ENCODE peak calls at places on chromosomes 11 and 22, in seven cellular contexts. H is SK-N-SH, T is H1, Z is HCT116, E is HepG2, U is K562, B is GM12878. R is an unnamed sample.
A peak's percentile ranks its signal among the peaks of the same experiment; 100 is the strongest.

GRCh38 chr11:44911031-44911814 is 39.5 kb downstream of the TP53I11 start:
- DNase-seq in B (no peak), T (peak; percentile 95), E (peak; percentile 61), H (peak; percentile 83), Z (peak; percentile 59), U (peak; percentile 86), R (peak; percentile 95)

GRCh38 chr22:23068096-23068831 is 2.1 kb upstream of the GNAZ start:
- DNase-seq in Z (no peak), U (no peak), E (no peak), B (no peak), T (no peak), H (no peak), R (no peak)

GRCh38 chr11:71373791-71374454 is 74.3 kb downstream of the DHCR7 start:
- DNase-seq in Z (no peak), U (no peak), E (no peak), B (peak; percentile 71), T (no peak), H (no peak), R (no peak)

GRCh38 chr11:123478352-123478986 is 48.4 kb downstream of the GRAMD1B start:
- DNase-seq in T (no peak), B (peak; percentile 60), H (peak; percentile 76), U (peak; percentile 61), Z (peak; percentile 77), E (peak; percentile 64), R (peak; percentile 76)

GRCh38 chr11:102280237-102280833 is 36.9 kb upstream of the BIRC3 start:
- DNase-seq in B (no peak), H (no peak), E (peak; percentile 49), T (no peak), Z (no peak), U (no peak), R (no peak)

GRCh38 chr11:75969626-75970308 is 154.8 kb downstream of the UVRAG start:
- DNase-seq in E (no peak), U (no peak), T (no peak), H (no peak), Z (no peak), B (no peak), R (no peak)

GRCh38 chr22:26658161-26658560 is 773 bp downstream of the MIAT start:
- DNase-seq in U (no peak), B (no peak), Z (no peak), E (no peak), T (no peak), H (no peak), R (no peak)

GRCh38 chr11:9118277-9118676 is 26.9 kb upstream of the SCUBE2 start:
- DNase-seq in B (no peak), Z (no peak), H (no peak), E (no peak), U (no peak), T (no peak), R (no peak)

GRCh38 chr11:3989891-3990290 is 104.7 kb upstream of the RRM1 start:
- DNase-seq in H (no peak), B (peak; percentile 32), U (no peak), Z (no peak), E (no peak), T (no peak), R (no peak)

GRCh38 chr11:34788642-34789041 is 127.5 kb downstream of the APIP start:
- DNase-seq in B (no peak), H (no peak), T (no peak), U (no peak), E (no peak), Z (no peak), R (no peak)

GRCh38 chr11:124759268-124760204 is 2.6 kb downstream of the ESAM start:
- DNase-seq in T (peak; percentile 72), Z (no peak), B (no peak), H (peak; percentile 27), E (no peak), U (no peak), R (no peak)

GRCh38 chr11:73141309-73142127 is 600 bp downstream of the FCHSD2 start:
- DNase-seq in E (peak; percentile 47), Z (peak; percentile 13), B (no peak), T (peak; percentile 84), U (peak; percentile 75), H (peak; percentile 62), R (peak; percentile 54)

GRCh38 chr11:4881860-4882500 is at the start of gene OR51T1:
- DNase-seq in Z (no peak), B (no peak), T (no peak), H (no peak), U (peak; percentile 66), E (no peak), R (no peak)

GRCh38 chr11:81819462-81819861 is 914.2 kb downstream of the FAM181B start:
- DNase-seq in B (no peak), T (no peak), U (no peak), E (no peak), Z (no peak), H (no peak), R (no peak)

GRCh38 chr11:34938621-34939020 is 22.2 kb downstream of the PDHX start:
- DNase-seq in U (no peak), T (no peak), H (no peak), E (no peak), Z (no peak), B (no peak), R (no peak)

GRCh38 chr11:47060807-47061206 is 115.9 kb downstream of the ARFGAP2 start:
- DNase-seq in B (no peak), E (no peak), H (no peak), U (peak; percentile 50), Z (no peak), T (no peak), R (no peak)

GRCh38 chr11:62804310-62805043 is 763 bp downstream of the NXF1 start:
- DNase-seq in E (no peak), Z (no peak), T (no peak), H (no peak), U (peak; percentile 19), B (no peak), R (no peak)

DNA sequence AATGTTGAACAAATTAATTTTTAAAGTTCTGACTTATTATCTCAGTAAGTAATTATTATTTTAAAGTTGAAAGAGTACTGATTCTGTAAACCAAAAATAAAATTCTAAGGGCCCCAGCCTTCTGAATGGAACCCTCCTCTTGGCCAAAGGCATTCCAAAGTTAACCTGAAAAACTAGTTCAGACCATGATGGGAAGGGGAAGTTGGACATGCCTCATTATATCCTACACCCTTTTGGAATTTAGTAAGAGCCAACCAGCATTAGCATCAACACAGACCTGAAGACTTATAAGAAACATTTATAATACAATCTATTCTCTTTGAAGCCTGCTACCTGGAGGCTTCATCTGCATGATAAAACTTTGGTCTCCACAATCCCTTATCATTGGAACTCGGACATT is 18.9 kb downstream of the LGR4 start:
- DNase-seq in B (no peak), H (no peak), E (no peak), U (no peak), T (no peak), Z (no peak), R (no peak)
- H3K4me1 ChIP-seq in B (no peaks in the 10 kb centered on the region), H (peaks cover 2% of the 10 kb centered on the region), E (peaks cover 67% of the 10 kb centered on the region), U (no peaks in the 10 kb centered on the region), T (peaks cover 6% of the 10 kb centered on the region), Z (no peaks in the 10 kb centered on the region), R (no peaks in the 10 kb centered on the region)

DNA sequence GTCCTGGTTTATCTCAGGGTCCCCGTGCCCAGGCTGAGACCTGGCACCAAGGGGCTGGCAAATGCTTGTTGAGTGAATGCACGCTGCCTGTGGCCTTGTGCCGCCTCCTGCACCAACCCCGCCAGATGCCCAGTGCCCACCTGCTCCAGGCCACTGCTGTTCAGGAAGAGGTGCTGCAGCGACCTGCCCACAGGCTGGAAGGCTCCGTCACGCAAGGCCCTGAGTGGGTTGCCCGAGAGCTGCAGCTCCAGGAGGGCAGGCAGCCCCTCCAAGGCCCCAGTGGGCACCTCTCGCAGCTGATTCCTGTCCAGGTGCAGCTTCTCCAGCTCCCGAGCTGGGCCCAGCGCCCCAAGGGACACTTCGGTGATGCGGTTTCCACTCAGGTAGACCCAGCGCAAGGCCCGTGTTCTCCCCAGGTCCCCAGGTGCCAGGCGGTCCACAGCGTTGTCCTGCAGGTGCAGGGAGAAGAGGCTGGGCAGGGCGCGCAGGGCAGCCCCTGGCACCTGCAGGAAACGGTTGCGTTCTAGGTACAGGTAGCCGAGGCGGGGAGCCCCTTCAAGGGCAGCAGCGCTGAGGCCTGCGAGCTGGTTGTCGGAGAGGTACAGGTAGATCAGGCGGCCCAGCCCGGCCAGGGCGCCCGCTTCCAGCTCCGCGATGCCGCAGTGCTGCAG is 3.6 kb downstream of the CHADL start:
- DNase-seq in U (no peak), E (no peak), T (peak; percentile 92), H (no peak), Z (no peak), B (no peak), R (no peak)
- TF ChIP-seq YY1 in U (no peak), E (no peak), T (no peak), H (no peak), Z (no peak), B (no peak), R (no peak)

GRCh38 chr11:10639350-10639749 is 54.2 kb downstream of the IRAG1 start:
- DNase-seq in T (no peak), E (no peak), B (no peak), U (no peak), Z (no peak), H (no peak), R (no peak)
- H3K9me3 ChIP-seq in T (no peaks in the 10 kb centered on the region), E (no peaks in the 10 kb centered on the region), B (no peaks in the 10 kb centered on the region), U (no peaks in the 10 kb centered on the region), Z (no peaks in the 10 kb centered on the region), H (no peaks in the 10 kb centered on the region), R (no peaks in the 10 kb centered on the region)

GRCh38 chr22:30607939-30608338 is 965 bp downstream of the TCN2 start:
- DNase-seq in T (no peak), B (no peak), E (no peak), H (no peak), Z (no peak), U (no peak), R (no peak)

GRCh38 chr22:30604723-30605122 is 2.3 kb upstream of the TCN2 start:
- DNase-seq in E (no peak), T (no peak), U (no peak), H (no peak), B (no peak), Z (no peak), R (no peak)

GRCh38 chr22:30607300-30607930 is 441 bp downstream of the TCN2 start:
- DNase-seq in H (no peak), U (no peak), T (no peak), Z (no peak), E (no peak), B (no peak), R (no peak)

GRCh38 chr22:30605449-30606110 is 1.4 kb upstream of the TCN2 start:
- DNase-seq in U (peak; percentile 77), T (peak; percentile 63), H (peak; percentile 77), E (peak; percentile 44), B (no peak), Z (peak; percentile 52), R (no peak)

DNA sequence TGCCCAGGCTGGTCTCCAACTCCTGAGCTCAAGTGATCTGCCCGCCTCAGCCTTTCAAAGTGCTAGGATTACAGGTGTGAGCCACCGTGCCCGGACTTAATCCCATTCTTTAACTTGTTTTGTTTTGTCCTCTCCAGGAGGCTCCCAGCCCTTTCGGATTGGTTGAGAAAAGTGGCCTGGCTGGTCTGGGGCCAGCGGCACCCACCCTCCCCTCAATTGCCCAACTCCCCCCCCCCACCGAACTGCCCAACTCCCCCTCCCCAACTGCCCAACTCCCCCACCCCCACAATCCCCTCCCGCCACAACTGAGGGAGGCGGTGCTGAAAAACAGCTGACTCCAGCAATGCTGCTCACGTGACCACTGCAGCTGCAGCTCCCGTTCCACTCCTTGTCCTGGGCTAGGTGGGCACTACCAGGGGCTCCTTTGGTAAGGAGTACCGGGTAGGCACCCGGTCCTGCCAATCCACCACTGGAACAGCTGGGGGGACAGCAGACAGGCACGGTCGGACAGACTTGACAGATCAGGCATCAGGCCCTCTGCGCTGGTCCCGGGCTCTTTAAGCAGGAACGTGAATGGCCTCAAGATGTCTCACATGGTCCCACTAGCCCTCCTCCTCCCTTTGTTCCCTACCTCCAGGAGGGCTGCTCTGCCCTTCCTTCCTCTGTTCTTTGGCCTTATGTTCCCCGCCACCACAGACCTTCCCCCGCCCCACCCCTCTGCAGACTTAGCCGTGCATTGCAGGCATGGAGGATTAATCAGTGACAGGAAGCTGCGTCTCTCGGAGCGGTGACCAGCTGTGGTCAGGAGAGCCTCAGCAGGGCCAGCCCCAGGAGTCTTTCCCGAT is at the start of gene TCN2:
- DNase-seq in B (no peak), U (peak; percentile 73), T (peak; percentile 91), Z (no peak), H (peak; percentile 80), E (peak; percentile 41), R (peak; percentile 56)
- H3K4me1 ChIP-seq in B (peaks cover 51% of the 10 kb centered on the region), U (peaks cover 41% of the 10 kb centered on the region), T (peaks cover 3% of the 10 kb centered on the region), Z (peaks cover 22% of the 10 kb centered on the region), H (peaks cover 10% of the 10 kb centered on the region), E (peaks cover 38% of the 10 kb centered on the region), R (peaks cover 2% of the 10 kb centered on the region)